ENCODE peak calls at places on chromosomes 7 and 10, in ten cellular contexts. V is transverse colon, F is ovary, L is K562, J is suprapubic skin, B is HepG2, G is upper lobe of left lung, I is tibial nerve, A is sigmoid colon, Q is H1. P is an unnamed sample. For H3K27me3, the result is how much of the 10 kb centered on the place peaks cover.

GRCh38 chr7:27972272-27972671 is 208.3 kb downstream of the JAZF1 start:
- DNase-seq in V (no peak), F (no peak), L (no peak), J (no peak), B (no peak), G (no peak), I (no peak), A (no peak), Q (no peak), P (no peak)

GRCh38 chr7:89029864-89030263 is 234.3 kb upstream of the TEX47 start:
- DNase-seq in V (no peak), F (no peak), L (no peak), J (no peak), B (no peak), G (no peak), I (no peak), A (no peak), Q (no peak), P (no peak)

GRCh38 chr7:147170341-147171012 is 1053.9 kb downstream of the CNTNAP2 start:
- DNase-seq in V (no peak), F (no peak), L (no peak), J (no peak), B (no peak), G (no peak), I (no peak), A (no peak), Q (no peak), P (no peak)

GRCh38 chr10:89553064-89553734 is 17.8 kb upstream of the SLC16A12 start:
- DNase-seq in V (no peak), F (no peak), L (no peak), J (no peak), B (peak), G (no peak), I (no peak), A (no peak), Q (no peak), P (no peak)

GRCh38 chr7:143305423-143306070 is 10.4 kb upstream of the CLCN1 start:
- DNase-seq in V (peak), F (peak), L (peak), J (no peak), B (peak), G (peak), I (peak), A (no peak), Q (no peak), P (peak)

GRCh38 chr7:155228459-155228845 is 69.2 kb upstream of the INSIG1 start:
- DNase-seq in V (no peak), F (no peak), L (no peak), J (no peak), B (no peak), G (no peak), I (no peak), A (no peak), Q (no peak), P (no peak)

GRCh38 chr7:151078233-151079040 is 2.2 kb downstream of the FASTK start:
- DNase-seq in V (no peak), F (peak), L (no peak), J (peak), B (no peak), G (no peak), I (no peak), A (peak), Q (no peak), P (no peak)

GRCh38 chr7:36653671-36654355 is 70.5 kb downstream of the AOAH start:
- DNase-seq in V (no peak), F (no peak), L (no peak), J (no peak), B (no peak), G (no peak), I (no peak), A (no peak), Q (no peak), P (no peak)

GRCh38 chr10:5607594-5607993 is 58.8 kb downstream of the ASB13 start:
- DNase-seq in V (no peak), F (no peak), L (no peak), J (no peak), B (no peak), G (no peak), I (no peak), A (no peak), Q (no peak), P (no peak)

GRCh38 chr10:11678074-11678793 is 63.9 kb upstream of the ECHDC3 start:
- DNase-seq in V (peak), F (peak), L (no peak), J (no peak), B (peak), G (no peak), I (no peak), A (peak), Q (no peak), P (peak)

GRCh38 chr7:25642849-25643248 is 414.6 kb upstream of the NPVF start:
- DNase-seq in V (no peak), F (no peak), L (no peak), J (no peak), B (no peak), G (no peak), I (no peak), A (no peak), Q (no peak), P (no peak)

GRCh38 chr10:10209152-10209551 is 808.5 kb upstream of the CELF2 start:
- DNase-seq in V (no peak), F (peak), L (no peak), J (peak), B (no peak), G (no peak), I (no peak), A (peak), Q (no peak), P (no peak)

GRCh38 chr10:1289591-1289990 is 233.4 kb downstream of the WDR37 start:
- DNase-seq in V (no peak), F (no peak), L (no peak), J (no peak), B (no peak), G (no peak), I (no peak), A (no peak), Q (no peak), P (no peak)

GRCh38 chr7:43195768-43196167 is 83.3 kb downstream of the HECW1 start:
- DNase-seq in V (no peak), F (no peak), L (no peak), J (no peak), B (no peak), G (no peak), I (no peak), A (no peak), Q (no peak), P (no peak)

GRCh38 chr7:94069154-94069739 is 65.1 kb upstream of the BET1 start:
- DNase-seq in V (no peak), F (no peak), L (no peak), J (no peak), B (no peak), G (no peak), I (no peak), A (no peak), Q (no peak), P (no peak)

GRCh38 chr7:148256433-148256832 is 334.1 kb upstream of the C7orf33 start:
- DNase-seq in V (no peak), F (no peak), L (no peak), J (no peak), B (no peak), G (no peak), I (no peak), A (no peak), Q (no peak), P (no peak)

GRCh38 chr7:148255333-148255732 is 335.2 kb upstream of the C7orf33 start:
- DNase-seq in V (no peak), F (no peak), L (no peak), J (no peak), B (no peak), G (no peak), I (no peak), A (no peak), Q (no peak), P (no peak)

DNA sequence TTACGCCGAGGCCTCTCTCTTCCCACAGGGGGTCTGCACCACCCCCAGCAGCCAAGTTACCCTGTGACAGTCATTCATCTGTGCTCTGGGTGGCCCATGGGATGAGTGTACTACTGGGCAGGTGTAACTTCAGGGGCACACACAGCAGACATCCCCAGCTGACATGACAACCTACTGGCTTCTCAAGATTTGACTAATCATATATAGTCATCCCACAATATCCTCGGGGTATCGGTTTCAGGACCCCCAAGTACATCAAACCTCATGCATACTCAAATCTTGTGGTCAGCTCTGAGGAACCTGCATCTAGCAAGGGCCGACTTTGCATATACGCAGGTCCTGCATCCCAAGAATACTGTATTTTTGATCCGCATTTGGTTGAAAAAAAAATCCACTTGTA is 336.9 kb upstream of the C7orf33 start:
- DNase-seq in V (no peak), F (no peak), L (no peak), J (no peak), B (no peak), G (no peak), I (no peak), A (no peak), Q (no peak), P (no peak)
- TF ChIP-seq EP300 in V (no peak), F (no peak), L (no peak), J (no peak), B (no peak), G (no peak), I (no peak), A (no peak), Q (no peak), P (no peak)

DNA sequence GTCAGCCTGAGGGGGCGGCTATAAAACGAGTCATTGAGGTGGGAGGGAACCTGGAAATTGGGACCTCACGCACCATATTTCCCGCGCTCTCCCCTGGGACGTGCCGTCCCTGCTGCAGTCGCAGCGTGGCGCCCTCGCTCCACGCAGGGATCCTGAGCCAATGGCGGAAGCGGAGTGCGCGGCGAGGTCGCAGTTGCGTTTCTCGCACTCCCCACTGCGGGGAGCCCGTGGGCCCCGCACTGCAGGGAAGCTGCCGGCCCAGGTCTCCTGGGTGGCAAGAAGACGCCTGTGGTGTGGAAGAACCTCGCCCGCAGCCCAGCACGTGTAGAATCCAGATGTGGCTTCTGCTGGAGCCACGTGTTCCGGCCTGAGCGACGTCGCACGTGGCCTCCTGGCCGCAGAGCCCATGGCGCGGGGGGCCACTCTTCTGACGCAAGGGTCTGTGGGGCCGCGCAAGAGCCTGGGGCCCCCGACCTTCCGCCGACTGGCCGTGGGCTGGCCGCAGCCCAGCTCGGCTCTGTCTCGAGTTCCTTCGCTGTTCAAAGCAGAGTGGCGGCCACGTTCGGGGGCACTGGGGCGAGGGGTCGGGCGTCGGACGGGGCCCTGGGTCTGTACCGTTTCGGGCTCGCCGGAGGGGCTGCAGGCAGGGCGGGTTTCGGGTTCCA is 26.4 kb downstream of the HIF1AN start:
- DNase-seq in V (peak), F (peak), L (peak), J (no peak), B (peak), G (peak), I (no peak), A (peak), Q (peak), P (peak)
- H3K27me3 ChIP-seq in V (half or more), F (under half), L (under half), J (half or more), B (under half), G (under half), I (under half), A (half or more), Q (under half), P (under half)

GRCh38 chr10:31937371-31937770 is 8.7 kb upstream of the ARHGAP12 start:
- DNase-seq in V (no peak), F (no peak), L (no peak), J (no peak), B (no peak), G (peak), I (no peak), A (no peak), Q (no peak), P (no peak)

GRCh38 chr10:31935678-31936077 is 7.0 kb upstream of the ARHGAP12 start:
- DNase-seq in V (no peak), F (no peak), L (no peak), J (no peak), B (no peak), G (no peak), I (no peak), A (no peak), Q (no peak), P (no peak)

GRCh38 chr10:31939797-31940708 is 11.4 kb upstream of the ARHGAP12 start:
- DNase-seq in V (no peak), F (no peak), L (no peak), J (no peak), B (no peak), G (no peak), I (no peak), A (no peak), Q (no peak), P (no peak)

GRCh38 chr10:31936086-31936485 is 7.5 kb upstream of the ARHGAP12 start:
- DNase-seq in V (no peak), F (no peak), L (no peak), J (no peak), B (no peak), G (no peak), I (no peak), A (no peak), Q (no peak), P (no peak)

GRCh38 chr10:31936933-31937332 is 8.3 kb upstream of the ARHGAP12 start:
- DNase-seq in V (no peak), F (no peak), L (no peak), J (no peak), B (peak), G (no peak), I (no peak), A (no peak), Q (no peak), P (no peak)
- H3K4me3 ChIP-seq in V (no peak), F (no peak), L (no peak), J (no peak), B (peak), G (no peak), I (no peak), A (no peak), Q (no peak), P (no peak)

GRCh38 chr7:18558503-18558902 is 63.0 kb downstream of the HDAC9 start:
- DNase-seq in V (no peak), F (no peak), L (no peak), J (no peak), B (no peak), G (no peak), I (no peak), A (no peak), Q (no peak), P (no peak)
- TF ChIP-seq EP300 in V (no peak), F (no peak), L (no peak), J (no peak), B (no peak), G (no peak), I (no peak), A (no peak), Q (no peak), P (no peak)

DNA sequence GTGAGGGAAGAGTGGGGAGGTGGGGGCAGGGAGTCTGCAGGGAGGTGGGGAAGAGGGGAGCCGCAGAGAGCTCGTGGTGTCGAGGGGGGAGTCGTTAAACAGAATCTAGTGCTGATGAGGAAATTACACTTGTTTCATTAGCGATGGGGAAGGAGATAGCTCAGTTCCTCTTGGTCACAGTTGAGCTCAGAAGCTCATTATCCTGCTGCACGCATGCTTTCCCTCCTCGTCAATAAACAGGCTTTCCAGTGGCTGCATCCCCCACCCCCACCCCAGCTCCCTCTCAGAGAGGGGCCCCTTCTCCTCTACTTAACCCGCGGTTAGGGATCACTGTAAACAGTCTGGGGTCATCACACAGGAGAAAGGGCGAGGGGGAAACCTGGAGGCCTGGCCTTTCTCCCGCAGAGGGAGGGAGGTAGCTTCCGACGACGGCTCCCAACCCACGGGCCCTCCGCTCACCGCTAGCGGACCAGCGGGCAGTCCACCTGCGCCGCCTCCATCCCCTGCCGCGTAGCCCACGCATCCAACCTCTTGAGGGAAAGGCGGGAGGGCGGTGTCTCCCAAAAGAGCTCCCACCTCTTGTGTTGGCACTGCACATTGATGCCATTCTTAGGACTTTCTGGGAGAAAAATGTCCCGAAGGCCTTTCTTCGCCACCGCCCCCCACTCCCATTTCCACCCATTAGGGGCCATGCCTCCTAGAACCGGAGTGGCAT is 80.7 kb downstream of the PAX2 start:
- DNase-seq in V (no peak), F (peak), L (no peak), J (no peak), B (no peak), G (no peak), I (no peak), A (peak), Q (no peak), P (no peak)
- H3K27me3 ChIP-seq in V (half or more), F (under half), L (under half), J (half or more), B (half or more), G (half or more), I (under half), A (half or more), Q (half or more), P (half or more)

GRCh38 chr10:119686465-119687191 is 35.4 kb downstream of the BAG3 start:
- DNase-seq in V (peak), F (peak), L (peak), J (peak), B (peak), G (peak), I (peak), A (peak), Q (peak), P (peak)
- H3K4me3 ChIP-seq in V (no peak), F (no peak), L (no peak), J (peak), B (peak), G (peak), I (peak), A (no peak), Q (peak), P (no peak)

GRCh38 chr7:158252837-158253669 is 334.6 kb downstream of the PTPRN2 start:
- DNase-seq in V (no peak), F (peak), L (no peak), J (no peak), B (no peak), G (peak), I (peak), A (peak), Q (no peak), P (peak)

GRCh38 chr7:158251061-158251965 is 336.3 kb downstream of the PTPRN2 start:
- DNase-seq in V (no peak), F (no peak), L (no peak), J (no peak), B (no peak), G (peak), I (no peak), A (no peak), Q (no peak), P (no peak)

GRCh38 chr7:158255156-158255555 is 332.5 kb downstream of the PTPRN2 start:
- DNase-seq in V (no peak), F (peak), L (no peak), J (no peak), B (no peak), G (peak), I (no peak), A (peak), Q (no peak), P (no peak)

GRCh38 chr7:158249692-158250091 is 337.9 kb downstream of the PTPRN2 start:
- DNase-seq in V (no peak), F (no peak), L (no peak), J (no peak), B (no peak), G (peak), I (no peak), A (no peak), Q (no peak), P (no peak)

GRCh38 chr7:158252081-158252836 is 335.4 kb downstream of the PTPRN2 start:
- DNase-seq in V (no peak), F (peak), L (no peak), J (no peak), B (no peak), G (peak), I (peak), A (peak), Q (no peak), P (no peak)
- TF ChIP-seq EP300 in V (no peak), F (no peak), L (no peak), J (no peak), B (no peak), G (no peak), I (no peak), A (no peak), Q (no peak), P (no peak)

P was measured in stomach.